ENCODE peak calls at places on chromosomes 1 and 21, in five cellular contexts. One of them, this sample, is unnamed.

GRCh38 chr1:25858906-25859789 is at the start of gene AUNIP:
- DNase-seq in IMR-90: peak; percentile 85
- DNase-seq in Panc1: peak; percentile 42
- DNase-seq in HFFc6: peak; percentile 76
- DNase-seq in esophagus squamous epithelium: peak; percentile 47
- DNase-seq in this sample: peak; percentile 98

GRCh38 chr1:53574621-53575020 is 115.4 kb downstream of the DMRTB1 start:
- DNase-seq in Panc1: no peak
- DNase-seq in esophagus squamous epithelium: no peak
- DNase-seq in IMR-90: no peak
- DNase-seq in HFFc6: no peak
- DNase-seq in this sample: no peak

GRCh38 chr1:16163882-16164820 is 8.3 kb upstream of the EPHA2 start:
- DNase-seq in IMR-90: peak; percentile 100
- DNase-seq in esophagus squamous epithelium: no peak
- DNase-seq in HFFc6: peak; percentile 99
- DNase-seq in Panc1: peak; percentile 96
- DNase-seq in this sample: no peak

GRCh38 chr1:44472614-44473262 is 67.7 kb downstream of the RNF220 start:
- DNase-seq in Panc1: no peak
- DNase-seq in esophagus squamous epithelium: no peak
- DNase-seq in IMR-90: no peak
- DNase-seq in HFFc6: no peak
- DNase-seq in this sample: peak; percentile 42

GRCh38 chr1:186390925-186391324 is 15.3 kb downstream of the ODR4 start:
- DNase-seq in HFFc6: no peak
- DNase-seq in Panc1: no peak
- DNase-seq in IMR-90: no peak
- DNase-seq in esophagus squamous epithelium: no peak
- DNase-seq in this sample: no peak

GRCh38 chr1:7783178-7783711 is 846 bp upstream of the PER3 start:
- DNase-seq in HFFc6: peak; percentile 30
- DNase-seq in Panc1: no peak
- DNase-seq in IMR-90: peak; percentile 24
- DNase-seq in esophagus squamous epithelium: no peak
- DNase-seq in this sample: peak; percentile 73

GRCh38 chr1:115838426-115838804 is 2.5 kb downstream of the NHLH2 start:
- DNase-seq in HFFc6: no peak
- DNase-seq in Panc1: no peak
- DNase-seq in IMR-90: no peak
- DNase-seq in esophagus squamous epithelium: no peak
- DNase-seq in this sample: no peak

GRCh38 chr21:38956791-38957571 is 151.3 kb downstream of the ETS2 start:
- DNase-seq in IMR-90: peak; percentile 40
- DNase-seq in esophagus squamous epithelium: no peak
- DNase-seq in Panc1: no peak
- DNase-seq in HFFc6: no peak
- DNase-seq in this sample: no peak

GRCh38 chr1:99397029-99397428 is 132.7 kb downstream of the PLPPR4 start:
- DNase-seq in IMR-90: peak; percentile 2
- DNase-seq in HFFc6: no peak
- DNase-seq in esophagus squamous epithelium: no peak
- DNase-seq in Panc1: no peak
- DNase-seq in this sample: no peak

DNA sequence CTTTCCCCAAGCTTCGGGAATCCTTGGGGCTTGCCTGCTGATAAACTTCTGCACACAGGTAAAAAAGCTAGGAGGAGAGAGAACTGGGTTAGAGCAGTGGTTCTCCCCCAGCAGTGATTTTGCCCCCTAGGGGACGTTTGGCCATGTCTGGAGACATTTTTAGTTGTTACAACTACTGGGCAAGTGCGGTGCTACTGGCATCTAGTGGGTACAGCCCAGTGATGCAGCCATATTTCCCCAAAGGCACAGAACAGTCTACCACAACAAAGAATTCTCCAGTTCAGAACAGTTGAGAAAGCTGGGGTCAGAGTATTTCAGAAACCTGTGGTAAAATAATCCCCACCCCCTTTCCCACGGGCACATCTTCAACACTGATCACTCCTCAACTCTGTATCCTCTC is 41.3 kb downstream of the LRRC71 start:
- DNase-seq in esophagus squamous epithelium: no peak
- DNase-seq in Panc1: no peak
- DNase-seq in IMR-90: no peak
- DNase-seq in HFFc6: peak; percentile 14
- DNase-seq in this sample: no peak
- TF ChIP-seq CTCF in esophagus squamous epithelium: no peak
- TF ChIP-seq CTCF in Panc1: peak; percentile 34
- TF ChIP-seq CTCF in IMR-90: no peak
- TF ChIP-seq CTCF in HFFc6: peak; percentile 69
- TF ChIP-seq CTCF in this sample: peak; percentile 11

GRCh38 chr1:41504126-41505035 is 19.9 kb upstream of the EDN2 start:
- DNase-seq in HFFc6: peak; percentile 47
- DNase-seq in Panc1: no peak
- DNase-seq in IMR-90: peak; percentile 68
- DNase-seq in esophagus squamous epithelium: no peak
- DNase-seq in this sample: no peak
- TF ChIP-seq CTCF in HFFc6: no peak
- TF ChIP-seq CTCF in Panc1: no peak
- TF ChIP-seq CTCF in IMR-90: no peak
- TF ChIP-seq CTCF in esophagus squamous epithelium: no peak
- TF ChIP-seq CTCF in this sample: no peak

GRCh38 chr1:33724348-33724747 is 139.5 kb upstream of the HMGB4 start:
- DNase-seq in HFFc6: no peak
- DNase-seq in esophagus squamous epithelium: no peak
- DNase-seq in Panc1: no peak
- DNase-seq in IMR-90: no peak
- DNase-seq in this sample: no peak
- TF ChIP-seq CTCF in HFFc6: peak; percentile 21
- TF ChIP-seq CTCF in esophagus squamous epithelium: no peak
- TF ChIP-seq CTCF in Panc1: no peak
- TF ChIP-seq CTCF in IMR-90: no peak
- TF ChIP-seq CTCF in this sample: no peak

GRCh38 chr1:151715726-151716404 is 738 bp downstream of the CELF3 start:
- DNase-seq in HFFc6: no peak
- DNase-seq in IMR-90: no peak
- DNase-seq in esophagus squamous epithelium: no peak
- DNase-seq in Panc1: no peak
- DNase-seq in this sample: no peak
- TF ChIP-seq CTCF in HFFc6: peak; percentile 42
- TF ChIP-seq CTCF in IMR-90: no peak
- TF ChIP-seq CTCF in esophagus squamous epithelium: no peak
- TF ChIP-seq CTCF in Panc1: no peak
- TF ChIP-seq CTCF in this sample: no peak

DNA sequence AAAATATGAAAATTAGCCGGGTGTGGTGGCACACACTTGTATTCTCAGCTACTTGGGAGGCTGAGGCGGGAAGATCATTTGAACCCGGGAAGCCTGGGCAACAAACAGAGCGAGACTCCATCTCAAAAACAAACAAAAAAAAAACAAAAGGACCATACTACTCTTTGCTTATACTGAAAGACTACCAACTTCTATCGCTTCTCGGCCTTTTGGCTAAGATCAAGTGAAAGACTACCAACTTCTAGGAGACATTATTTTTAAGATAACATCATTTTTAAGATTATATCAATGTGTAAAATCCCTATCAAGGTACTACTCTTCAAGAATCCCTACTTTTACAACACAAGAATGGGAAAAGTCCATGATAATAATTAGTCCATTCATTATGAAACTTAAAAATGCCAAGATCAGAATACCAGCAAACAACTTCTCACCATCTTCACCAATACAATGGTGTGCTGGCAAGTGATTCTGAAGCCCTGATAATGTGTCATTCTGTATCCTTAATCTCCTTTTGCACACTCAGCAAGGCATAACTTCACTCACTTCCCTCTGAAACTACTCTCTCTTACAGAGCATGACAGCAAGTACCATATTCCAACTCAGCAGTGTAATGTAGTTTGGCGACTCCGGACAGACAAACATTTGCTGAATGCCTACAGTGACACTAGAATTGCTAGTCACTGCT is 1.7 kb downstream of the PTP4A2 start:
- DNase-seq in IMR-90: peak; percentile 37
- DNase-seq in Panc1: no peak
- DNase-seq in esophagus squamous epithelium: no peak
- DNase-seq in HFFc6: no peak
- DNase-seq in this sample: no peak
- TF ChIP-seq CTCF in IMR-90: no peak
- TF ChIP-seq CTCF in Panc1: no peak
- TF ChIP-seq CTCF in esophagus squamous epithelium: no peak
- TF ChIP-seq CTCF in HFFc6: no peak
- TF ChIP-seq CTCF in this sample: no peak

DNA sequence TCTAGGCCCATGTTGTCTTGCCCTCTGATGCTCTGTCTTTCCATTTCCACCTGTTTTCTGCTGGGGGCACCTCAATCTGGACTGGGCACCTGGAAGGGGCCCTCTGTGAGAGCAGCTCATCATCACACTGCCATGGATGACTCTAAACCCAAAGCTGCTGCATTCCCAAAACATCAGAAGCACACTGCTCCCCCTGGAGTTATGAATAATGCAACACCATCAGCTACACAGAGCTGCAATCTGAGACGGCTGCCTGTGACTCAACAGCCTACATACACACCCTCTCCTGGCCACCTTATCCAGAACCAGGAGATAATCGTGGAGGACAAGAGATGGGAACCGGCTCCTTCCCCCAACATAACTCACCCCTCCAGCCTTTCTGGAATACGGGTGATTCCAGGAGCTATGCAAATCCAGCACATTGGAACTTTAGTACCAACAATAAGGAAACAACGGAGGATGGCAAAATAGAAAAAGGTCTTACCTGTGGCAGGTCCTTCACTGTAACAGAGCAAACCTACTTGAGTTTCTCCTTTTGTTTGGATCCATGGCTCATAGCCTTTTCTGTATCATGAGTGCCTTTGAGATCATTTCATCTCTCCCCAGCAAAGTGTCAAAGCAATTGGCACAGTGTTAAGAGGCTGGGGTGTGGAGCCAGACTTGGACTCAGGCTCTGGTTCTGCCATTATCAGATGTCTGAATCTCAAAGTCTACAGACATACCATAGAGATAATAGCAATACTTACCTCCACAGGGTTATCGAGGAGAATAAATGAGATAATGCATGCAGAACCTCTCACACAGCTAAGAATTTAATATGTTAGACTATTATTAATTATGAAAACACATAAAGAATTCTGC is 29.3 kb downstream of the AK2 start:
- DNase-seq in esophagus squamous epithelium: no peak
- DNase-seq in Panc1: peak; percentile 67
- DNase-seq in HFFc6: peak; percentile 90
- DNase-seq in IMR-90: peak; percentile 94
- DNase-seq in this sample: no peak
- TF ChIP-seq CTCF in esophagus squamous epithelium: no peak
- TF ChIP-seq CTCF in Panc1: peak; percentile 52
- TF ChIP-seq CTCF in HFFc6: peak; percentile 85
- TF ChIP-seq CTCF in IMR-90: peak; percentile 89
- TF ChIP-seq CTCF in this sample: no peak

DNA sequence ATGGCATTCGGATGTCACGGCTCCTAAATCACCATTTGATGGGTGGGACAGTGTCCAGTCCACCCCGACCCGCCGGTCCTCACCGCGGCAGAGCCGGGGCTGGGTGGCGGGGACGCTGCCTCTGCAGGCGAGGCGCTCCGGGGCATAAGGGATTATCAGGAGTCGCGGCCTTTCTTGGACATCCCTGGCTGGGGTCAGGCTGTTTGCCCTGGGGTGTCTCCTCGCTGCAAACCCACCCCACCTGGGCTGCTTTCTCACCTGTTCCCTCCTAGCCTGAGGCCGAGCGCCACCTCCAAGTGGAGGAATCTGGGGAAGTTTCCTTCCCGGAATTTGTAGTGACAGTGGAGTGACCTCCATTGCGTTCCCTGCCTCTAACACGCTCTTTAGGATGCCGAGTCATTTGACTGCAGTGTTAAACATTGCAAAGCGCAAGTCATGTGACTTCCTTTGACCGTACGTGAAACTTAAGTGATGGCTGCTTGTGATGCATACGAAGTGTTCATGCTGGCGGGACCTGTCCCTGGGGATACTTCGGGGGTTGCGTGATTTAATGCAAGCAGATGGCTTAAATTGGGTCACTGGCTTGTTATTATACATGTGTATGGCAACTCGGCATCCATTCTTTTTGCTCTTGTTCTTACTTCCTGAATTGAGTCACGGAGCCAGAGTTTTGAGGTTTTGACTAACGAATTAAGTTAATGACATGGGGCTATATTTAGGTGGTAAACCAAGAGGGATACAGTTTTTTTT is 535 bp downstream of the LGALS8 start:
- DNase-seq in esophagus squamous epithelium: no peak
- DNase-seq in IMR-90: peak; percentile 86
- DNase-seq in HFFc6: peak; percentile 72
- DNase-seq in Panc1: no peak
- DNase-seq in this sample: peak; percentile 81
- TF ChIP-seq CTCF in esophagus squamous epithelium: no peak
- TF ChIP-seq CTCF in IMR-90: no peak
- TF ChIP-seq CTCF in HFFc6: no peak
- TF ChIP-seq CTCF in Panc1: no peak
- TF ChIP-seq CTCF in this sample: no peak

GRCh38 chr1:155307247-155307740 is 1.4 kb upstream of the FDPS start:
- DNase-seq in HFFc6: peak; percentile 42
- DNase-seq in IMR-90: peak; percentile 61
- DNase-seq in Panc1: no peak
- DNase-seq in esophagus squamous epithelium: no peak
- DNase-seq in this sample: no peak
- TF ChIP-seq CTCF in HFFc6: peak; percentile 68
- TF ChIP-seq CTCF in IMR-90: peak; percentile 50
- TF ChIP-seq CTCF in Panc1: no peak
- TF ChIP-seq CTCF in esophagus squamous epithelium: no peak
- TF ChIP-seq CTCF in this sample: peak; percentile 33